ENCODE peak calls at places on chromosome 16, in eight cellular contexts. One of them, this sample, is unnamed.

GRCh38 chr16:67558859-67559258 is 3.5 kb upstream of the CTCF start:
- DNase-seq in CD8-positive, alpha-beta T cell: no peak
- DNase-seq in dorsolateral prefrontal cortex: no peak
- DNase-seq in AG04449: no peak
- DNase-seq in fibroblast of villous mesenchyme: no peak
- DNase-seq in colonic mucosa: no peak
- DNase-seq in stomach: no peak
- DNase-seq in lung: no peak
- DNase-seq in this sample: no peak

GRCh38 chr16:77404823-77405222 is 30.0 kb downstream of the ADAMTS18 start:
- DNase-seq in lung: no peak
- DNase-seq in dorsolateral prefrontal cortex: no peak
- DNase-seq in AG04449: no peak
- DNase-seq in colonic mucosa: no peak
- DNase-seq in fibroblast of villous mesenchyme: no peak
- DNase-seq in stomach: no peak
- DNase-seq in CD8-positive, alpha-beta T cell: no peak
- DNase-seq in this sample: no peak

GRCh38 chr16:87207509-87207908 is 109.7 kb downstream of the C16orf95 start:
- DNase-seq in AG04449: peak
- DNase-seq in fibroblast of villous mesenchyme: peak
- DNase-seq in dorsolateral prefrontal cortex: no peak
- DNase-seq in lung: no peak
- DNase-seq in stomach: no peak
- DNase-seq in colonic mucosa: no peak
- DNase-seq in CD8-positive, alpha-beta T cell: no peak
- DNase-seq in this sample: no peak

GRCh38 chr16:88543230-88543813 is 26.9 kb upstream of the ZC3H18 start:
- DNase-seq in fibroblast of villous mesenchyme: no peak
- DNase-seq in stomach: no peak
- DNase-seq in lung: no peak
- DNase-seq in dorsolateral prefrontal cortex: no peak
- DNase-seq in CD8-positive, alpha-beta T cell: no peak
- DNase-seq in colonic mucosa: no peak
- DNase-seq in AG04449: no peak
- DNase-seq in this sample: no peak

GRCh38 chr16:14303654-14304394 is 232.7 kb downstream of the MRTFB start:
- DNase-seq in AG04449: no peak
- DNase-seq in fibroblast of villous mesenchyme: peak
- DNase-seq in colonic mucosa: peak
- DNase-seq in lung: no peak
- DNase-seq in CD8-positive, alpha-beta T cell: no peak
- DNase-seq in stomach: no peak
- DNase-seq in dorsolateral prefrontal cortex: no peak
- DNase-seq in this sample: no peak

GRCh38 chr16:22189473-22190168 is 16.5 kb upstream of the EEF2K start:
- DNase-seq in fibroblast of villous mesenchyme: peak
- DNase-seq in dorsolateral prefrontal cortex: no peak
- DNase-seq in CD8-positive, alpha-beta T cell: peak
- DNase-seq in colonic mucosa: peak
- DNase-seq in stomach: peak
- DNase-seq in AG04449: no peak
- DNase-seq in lung: no peak
- DNase-seq in this sample: no peak

GRCh38 chr16:55284718-55285099 is 39.3 kb upstream of the IRX6 start:
- DNase-seq in colonic mucosa: no peak
- DNase-seq in CD8-positive, alpha-beta T cell: no peak
- DNase-seq in stomach: no peak
- DNase-seq in dorsolateral prefrontal cortex: no peak
- DNase-seq in AG04449: no peak
- DNase-seq in fibroblast of villous mesenchyme: no peak
- DNase-seq in lung: no peak
- DNase-seq in this sample: no peak

GRCh38 chr16:14600164-14600563 is 29.9 kb downstream of the PARN start:
- DNase-seq in lung: no peak
- DNase-seq in fibroblast of villous mesenchyme: peak
- DNase-seq in dorsolateral prefrontal cortex: no peak
- DNase-seq in colonic mucosa: no peak
- DNase-seq in AG04449: no peak
- DNase-seq in stomach: no peak
- DNase-seq in CD8-positive, alpha-beta T cell: no peak
- DNase-seq in this sample: no peak

GRCh38 chr16:30874244-30874820 is 19.5 kb downstream of the BCL7C start:
- DNase-seq in CD8-positive, alpha-beta T cell: no peak
- DNase-seq in lung: no peak
- DNase-seq in fibroblast of villous mesenchyme: no peak
- DNase-seq in stomach: no peak
- DNase-seq in dorsolateral prefrontal cortex: no peak
- DNase-seq in AG04449: no peak
- DNase-seq in colonic mucosa: no peak
- DNase-seq in this sample: no peak

GRCh38 chr16:4376126-4376819 is 4.6 kb downstream of the VASN start:
- DNase-seq in CD8-positive, alpha-beta T cell: no peak
- DNase-seq in dorsolateral prefrontal cortex: peak
- DNase-seq in lung: peak
- DNase-seq in stomach: peak
- DNase-seq in colonic mucosa: peak
- DNase-seq in AG04449: no peak
- DNase-seq in fibroblast of villous mesenchyme: peak
- DNase-seq in this sample: no peak
- H3K4me3 ChIP-seq in CD8-positive, alpha-beta T cell: no peak
- H3K4me3 ChIP-seq in dorsolateral prefrontal cortex: no peak
- H3K4me3 ChIP-seq in lung: no peak
- H3K4me3 ChIP-seq in stomach: peak
- H3K4me3 ChIP-seq in colonic mucosa: no peak
- H3K4me3 ChIP-seq in AG04449: peak
- H3K4me3 ChIP-seq in fibroblast of villous mesenchyme: peak
- H3K4me3 ChIP-seq in this sample: no peak

GRCh38 chr16:24538756-24539294 is 541 bp upstream of the RBBP6 start:
- DNase-seq in dorsolateral prefrontal cortex: no peak
- DNase-seq in stomach: peak
- DNase-seq in colonic mucosa: no peak
- DNase-seq in AG04449: peak
- DNase-seq in lung: no peak
- DNase-seq in CD8-positive, alpha-beta T cell: no peak
- DNase-seq in fibroblast of villous mesenchyme: no peak
- DNase-seq in this sample: peak

GRCh38 chr16:24540575-24541240 is 1.3 kb downstream of the RBBP6 start:
- DNase-seq in colonic mucosa: peak
- DNase-seq in CD8-positive, alpha-beta T cell: peak
- DNase-seq in lung: no peak
- DNase-seq in fibroblast of villous mesenchyme: peak
- DNase-seq in stomach: no peak
- DNase-seq in dorsolateral prefrontal cortex: no peak
- DNase-seq in AG04449: no peak
- DNase-seq in this sample: no peak

GRCh38 chr16:24537474-24538337 is 1.7 kb upstream of the RBBP6 start:
- DNase-seq in lung: no peak
- DNase-seq in fibroblast of villous mesenchyme: no peak
- DNase-seq in stomach: no peak
- DNase-seq in dorsolateral prefrontal cortex: no peak
- DNase-seq in CD8-positive, alpha-beta T cell: no peak
- DNase-seq in AG04449: no peak
- DNase-seq in colonic mucosa: no peak
- DNase-seq in this sample: no peak

GRCh38 chr16:24539850-24540484 is 601 bp downstream of the RBBP6 start:
- DNase-seq in lung: peak
- DNase-seq in dorsolateral prefrontal cortex: no peak
- DNase-seq in AG04449: no peak
- DNase-seq in stomach: peak
- DNase-seq in CD8-positive, alpha-beta T cell: peak
- DNase-seq in fibroblast of villous mesenchyme: peak
- DNase-seq in colonic mucosa: peak
- DNase-seq in this sample: no peak

DNA sequence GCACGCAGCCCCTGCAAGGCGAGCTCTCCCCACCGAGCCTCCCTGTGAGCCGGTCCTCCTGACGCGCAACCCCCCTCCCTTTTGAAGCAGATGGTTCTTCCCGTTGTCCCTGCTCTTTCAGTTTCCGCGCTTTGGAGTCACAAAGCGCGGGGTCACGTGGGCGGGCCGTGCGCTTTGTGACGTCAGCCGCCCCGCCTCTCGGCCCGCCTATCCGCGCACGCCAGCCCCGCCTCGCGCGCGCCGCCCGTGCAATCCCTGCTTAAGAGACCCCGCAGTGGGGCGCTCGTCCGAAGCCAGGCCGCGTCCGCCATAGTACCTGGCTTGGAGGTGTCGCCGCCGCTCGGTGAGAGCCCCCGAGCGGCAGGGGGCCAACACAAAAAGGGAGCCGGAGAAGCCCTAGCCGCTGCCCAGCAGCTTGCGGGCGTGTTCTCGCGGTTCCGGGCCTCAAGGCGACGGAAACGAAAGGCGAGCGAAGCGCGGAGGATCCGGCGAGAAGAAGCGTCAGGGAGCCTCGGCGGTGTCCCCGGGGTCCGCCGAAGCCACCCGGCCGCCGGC is at the start of gene RBBP6:
- DNase-seq in fibroblast of villous mesenchyme: peak
- DNase-seq in lung: peak
- DNase-seq in colonic mucosa: peak
- DNase-seq in CD8-positive, alpha-beta T cell: peak
- DNase-seq in stomach: peak
- DNase-seq in dorsolateral prefrontal cortex: peak
- DNase-seq in AG04449: peak
- DNase-seq in this sample: peak
- TF ChIP-seq CTCF in fibroblast of villous mesenchyme: peak
- TF ChIP-seq CTCF in lung: peak
- TF ChIP-seq CTCF in colonic mucosa: no peak
- TF ChIP-seq CTCF in CD8-positive, alpha-beta T cell: peak
- TF ChIP-seq CTCF in stomach: no peak
- TF ChIP-seq CTCF in dorsolateral prefrontal cortex: peak
- TF ChIP-seq CTCF in AG04449: peak
- TF ChIP-seq CTCF in this sample: peak

GRCh38 chr16:56420613-56421012 is 4.7 kb downstream of the AMFR start:
- DNase-seq in stomach: no peak
- DNase-seq in lung: no peak
- DNase-seq in AG04449: no peak
- DNase-seq in fibroblast of villous mesenchyme: no peak
- DNase-seq in colonic mucosa: no peak
- DNase-seq in dorsolateral prefrontal cortex: no peak
- DNase-seq in CD8-positive, alpha-beta T cell: no peak
- DNase-seq in this sample: no peak
- H3K4me3 ChIP-seq in stomach: no peak
- H3K4me3 ChIP-seq in lung: no peak
- H3K4me3 ChIP-seq in AG04449: no peak
- H3K4me3 ChIP-seq in fibroblast of villous mesenchyme: no peak
- H3K4me3 ChIP-seq in colonic mucosa: no peak
- H3K4me3 ChIP-seq in dorsolateral prefrontal cortex: no peak
- H3K4me3 ChIP-seq in CD8-positive, alpha-beta T cell: no peak
- H3K4me3 ChIP-seq in this sample: no peak

GRCh38 chr16:24010440-24011089 is 174.8 kb downstream of the PRKCB start:
- DNase-seq in AG04449: peak
- DNase-seq in fibroblast of villous mesenchyme: peak
- DNase-seq in dorsolateral prefrontal cortex: peak
- DNase-seq in stomach: peak
- DNase-seq in CD8-positive, alpha-beta T cell: peak
- DNase-seq in lung: peak
- DNase-seq in colonic mucosa: peak
- DNase-seq in this sample: peak
- TF ChIP-seq CTCF in AG04449: peak
- TF ChIP-seq CTCF in fibroblast of villous mesenchyme: peak
- TF ChIP-seq CTCF in dorsolateral prefrontal cortex: peak
- TF ChIP-seq CTCF in stomach: no peak
- TF ChIP-seq CTCF in CD8-positive, alpha-beta T cell: peak
- TF ChIP-seq CTCF in lung: peak
- TF ChIP-seq CTCF in colonic mucosa: peak
- TF ChIP-seq CTCF in this sample: peak

GRCh38 chr16:72371307-72372081 is 199.5 kb upstream of the PMFBP1 start:
- DNase-seq in lung: no peak
- DNase-seq in colonic mucosa: no peak
- DNase-seq in dorsolateral prefrontal cortex: no peak
- DNase-seq in stomach: no peak
- DNase-seq in fibroblast of villous mesenchyme: peak
- DNase-seq in AG04449: no peak
- DNase-seq in CD8-positive, alpha-beta T cell: no peak
- DNase-seq in this sample: peak

GRCh38 chr16:72372646-72373045 is 200.7 kb upstream of the PMFBP1 start:
- DNase-seq in CD8-positive, alpha-beta T cell: no peak
- DNase-seq in colonic mucosa: no peak
- DNase-seq in fibroblast of villous mesenchyme: peak
- DNase-seq in lung: no peak
- DNase-seq in dorsolateral prefrontal cortex: no peak
- DNase-seq in stomach: no peak
- DNase-seq in AG04449: no peak
- DNase-seq in this sample: no peak

GRCh38 chr16:72367841-72368240 is 195.9 kb upstream of the PMFBP1 start:
- DNase-seq in fibroblast of villous mesenchyme: peak
- DNase-seq in dorsolateral prefrontal cortex: no peak
- DNase-seq in AG04449: no peak
- DNase-seq in stomach: no peak
- DNase-seq in CD8-positive, alpha-beta T cell: no peak
- DNase-seq in lung: no peak
- DNase-seq in colonic mucosa: no peak
- DNase-seq in this sample: no peak

GRCh38 chr16:72372082-72372615 is 200.2 kb upstream of the PMFBP1 start:
- DNase-seq in fibroblast of villous mesenchyme: no peak
- DNase-seq in stomach: no peak
- DNase-seq in dorsolateral prefrontal cortex: no peak
- DNase-seq in lung: no peak
- DNase-seq in colonic mucosa: no peak
- DNase-seq in AG04449: no peak
- DNase-seq in CD8-positive, alpha-beta T cell: no peak
- DNase-seq in this sample: no peak

GRCh38 chr16:72369273-72369672 is 197.3 kb upstream of the PMFBP1 start:
- DNase-seq in fibroblast of villous mesenchyme: no peak
- DNase-seq in lung: no peak
- DNase-seq in colonic mucosa: no peak
- DNase-seq in CD8-positive, alpha-beta T cell: no peak
- DNase-seq in dorsolateral prefrontal cortex: no peak
- DNase-seq in stomach: no peak
- DNase-seq in AG04449: no peak
- DNase-seq in this sample: no peak
- H3K4me3 ChIP-seq in fibroblast of villous mesenchyme: no peak
- H3K4me3 ChIP-seq in lung: no peak
- H3K4me3 ChIP-seq in colonic mucosa: no peak
- H3K4me3 ChIP-seq in CD8-positive, alpha-beta T cell: no peak
- H3K4me3 ChIP-seq in dorsolateral prefrontal cortex: no peak
- H3K4me3 ChIP-seq in stomach: no peak
- H3K4me3 ChIP-seq in AG04449: no peak
- H3K4me3 ChIP-seq in this sample: no peak

DNA sequence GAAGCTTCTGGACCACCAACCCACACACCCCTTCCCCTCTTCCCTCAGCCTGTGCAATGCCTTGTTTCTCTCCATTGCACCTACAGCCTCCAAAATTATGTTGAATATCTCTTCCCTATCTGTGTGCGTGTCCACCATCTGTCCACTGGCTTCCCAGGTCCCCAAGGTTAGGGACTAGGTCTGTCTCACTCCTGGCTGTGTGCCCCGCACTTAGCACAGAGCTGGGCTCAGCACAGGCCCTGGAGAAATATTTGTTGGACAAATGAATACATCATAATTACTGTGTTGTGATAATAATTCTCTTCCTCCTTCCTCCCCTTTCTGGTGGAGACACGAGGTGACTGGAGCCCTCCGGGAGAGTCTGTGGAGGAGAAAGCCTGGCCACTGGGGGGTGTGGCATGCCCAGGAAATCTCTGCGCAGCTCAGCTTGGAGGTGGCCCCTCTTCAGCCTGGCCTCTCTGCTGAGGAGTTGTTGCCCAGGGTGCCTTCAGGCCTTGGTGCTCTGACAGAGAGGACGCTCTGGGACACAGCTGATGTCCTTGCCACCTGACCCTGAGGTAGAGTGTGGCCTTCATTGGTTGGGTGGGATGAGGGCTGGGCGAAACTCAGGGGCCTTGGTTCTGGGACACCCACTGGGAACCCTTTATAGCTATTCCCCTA is 3.3 kb upstream of the BRD7 start:
- DNase-seq in stomach: no peak
- DNase-seq in lung: no peak
- DNase-seq in CD8-positive, alpha-beta T cell: no peak
- DNase-seq in colonic mucosa: no peak
- DNase-seq in AG04449: no peak
- DNase-seq in dorsolateral prefrontal cortex: peak
- DNase-seq in fibroblast of villous mesenchyme: peak
- DNase-seq in this sample: no peak
- TF ChIP-seq CTCF in stomach: no peak
- TF ChIP-seq CTCF in lung: no peak
- TF ChIP-seq CTCF in CD8-positive, alpha-beta T cell: no peak
- TF ChIP-seq CTCF in colonic mucosa: no peak
- TF ChIP-seq CTCF in AG04449: peak
- TF ChIP-seq CTCF in dorsolateral prefrontal cortex: peak
- TF ChIP-seq CTCF in fibroblast of villous mesenchyme: peak
- TF ChIP-seq CTCF in this sample: peak

This sample was measured in epithelial cell of proximal tubule.